ENCODE peak calls at places on chromosomes 6 and 20, in eight cellular contexts. One of them, this sample, is unnamed.

GRCh38 chr6:6834356-6835342 is 246.1 kb downstream of the LY86 start:
- DNase-seq in IMR-90: no peak
- DNase-seq in GM23248: no peak
- DNase-seq in effector memory CD4-positive, alpha-beta T cell: no peak
- DNase-seq in HCT116: no peak
- DNase-seq in fibroblast of lung: peak; percentile 20
- DNase-seq in left ventricle myocardium inferior: no peak
- DNase-seq in breast epithelium: no peak
- DNase-seq in this sample: no peak

GRCh38 chr6:15510536-15511247 is 152.1 kb downstream of the DTNBP1 start:
- DNase-seq in IMR-90: no peak
- DNase-seq in GM23248: no peak
- DNase-seq in effector memory CD4-positive, alpha-beta T cell: no peak
- DNase-seq in HCT116: no peak
- DNase-seq in fibroblast of lung: no peak
- DNase-seq in left ventricle myocardium inferior: no peak
- DNase-seq in breast epithelium: no peak
- DNase-seq in this sample: no peak

GRCh38 chr20:7496394-7497111 is 443.7 kb downstream of the HAO1 start:
- DNase-seq in IMR-90: no peak
- DNase-seq in GM23248: peak; percentile 20
- DNase-seq in effector memory CD4-positive, alpha-beta T cell: no peak
- DNase-seq in HCT116: no peak
- DNase-seq in fibroblast of lung: peak; percentile 86
- DNase-seq in left ventricle myocardium inferior: no peak
- DNase-seq in breast epithelium: no peak
- DNase-seq in this sample: no peak

GRCh38 chr6:133062077-133062476 is 179.1 kb upstream of the EYA4 start:
- DNase-seq in IMR-90: peak; percentile 100
- DNase-seq in GM23248: peak; percentile 93
- DNase-seq in effector memory CD4-positive, alpha-beta T cell: no peak
- DNase-seq in HCT116: no peak
- DNase-seq in fibroblast of lung: peak; percentile 91
- DNase-seq in left ventricle myocardium inferior: no peak
- DNase-seq in breast epithelium: no peak
- DNase-seq in this sample: peak; percentile 93

GRCh38 chr20:10218536-10219451 is at the start of gene SNAP25:
- DNase-seq in IMR-90: peak; percentile 90
- DNase-seq in GM23248: peak; percentile 65
- DNase-seq in effector memory CD4-positive, alpha-beta T cell: peak; percentile 20
- DNase-seq in HCT116: peak; percentile 54
- DNase-seq in fibroblast of lung: peak; percentile 90
- DNase-seq in left ventricle myocardium inferior: no peak
- DNase-seq in breast epithelium: peak; percentile 63
- DNase-seq in this sample: peak; percentile 81

GRCh38 chr6:156857573-156857972 is 80.4 kb downstream of the ARID1B start:
- DNase-seq in IMR-90: peak; percentile 64
- DNase-seq in GM23248: peak; percentile 76
- DNase-seq in effector memory CD4-positive, alpha-beta T cell: no peak
- DNase-seq in HCT116: no peak
- DNase-seq in fibroblast of lung: peak; percentile 55
- DNase-seq in left ventricle myocardium inferior: no peak
- DNase-seq in breast epithelium: no peak
- DNase-seq in this sample: no peak

GRCh38 chr6:157233686-157234085 is 89.6 kb downstream of the TMEM242 start:
- DNase-seq in IMR-90: no peak
- DNase-seq in GM23248: no peak
- DNase-seq in effector memory CD4-positive, alpha-beta T cell: no peak
- DNase-seq in HCT116: no peak
- DNase-seq in fibroblast of lung: no peak
- DNase-seq in left ventricle myocardium inferior: no peak
- DNase-seq in breast epithelium: no peak
- DNase-seq in this sample: no peak

GRCh38 chr6:29763491-29764289 is 40.5 kb downstream of the HLA-F start:
- DNase-seq in IMR-90: peak; percentile 68
- DNase-seq in GM23248: peak; percentile 93
- DNase-seq in effector memory CD4-positive, alpha-beta T cell: no peak
- DNase-seq in HCT116: no peak
- DNase-seq in fibroblast of lung: peak; percentile 76
- DNase-seq in left ventricle myocardium inferior: no peak
- DNase-seq in breast epithelium: no peak
- DNase-seq in this sample: no peak

GRCh38 chr6:105711216-105711615 is 308.3 kb upstream of the PREP start:
- DNase-seq in IMR-90: peak; percentile 40
- DNase-seq in GM23248: peak; percentile 53
- DNase-seq in effector memory CD4-positive, alpha-beta T cell: no peak
- DNase-seq in HCT116: no peak
- DNase-seq in fibroblast of lung: peak; percentile 25
- DNase-seq in left ventricle myocardium inferior: no peak
- DNase-seq in breast epithelium: no peak
- DNase-seq in this sample: no peak

GRCh38 chr20:51021067-51022025 is 1.6 kb downstream of the KCNG1 start:
- DNase-seq in IMR-90: peak; percentile 61
- DNase-seq in GM23248: no peak
- DNase-seq in effector memory CD4-positive, alpha-beta T cell: no peak
- DNase-seq in HCT116: no peak
- DNase-seq in fibroblast of lung: peak; percentile 59
- DNase-seq in left ventricle myocardium inferior: no peak
- DNase-seq in breast epithelium: no peak
- DNase-seq in this sample: no peak

GRCh38 chr6:125953502-125953875 is 3.1 kb upstream of the HINT3 start:
- DNase-seq in IMR-90: no peak
- DNase-seq in GM23248: no peak
- DNase-seq in effector memory CD4-positive, alpha-beta T cell: no peak
- DNase-seq in HCT116: no peak
- DNase-seq in fibroblast of lung: no peak
- DNase-seq in left ventricle myocardium inferior: no peak
- DNase-seq in breast epithelium: no peak
- DNase-seq in this sample: no peak

GRCh38 chr6:14277405-14277930 is 159.9 kb downstream of the CD83 start:
- DNase-seq in IMR-90: no peak
- DNase-seq in GM23248: no peak
- DNase-seq in effector memory CD4-positive, alpha-beta T cell: no peak
- DNase-seq in HCT116: no peak
- DNase-seq in fibroblast of lung: no peak
- DNase-seq in left ventricle myocardium inferior: no peak
- DNase-seq in breast epithelium: no peak
- DNase-seq in this sample: no peak

GRCh38 chr6:111626446-111626845 is 20.8 kb upstream of the TRAF3IP2 start:
- DNase-seq in IMR-90: no peak
- DNase-seq in GM23248: peak; percentile 40
- DNase-seq in effector memory CD4-positive, alpha-beta T cell: no peak
- DNase-seq in HCT116: no peak
- DNase-seq in fibroblast of lung: no peak
- DNase-seq in left ventricle myocardium inferior: no peak
- DNase-seq in breast epithelium: no peak
- DNase-seq in this sample: no peak

GRCh38 chr20:4193053-4193452 is 177.7 kb upstream of the RNF24 start:
- DNase-seq in IMR-90: no peak
- DNase-seq in GM23248: no peak
- DNase-seq in effector memory CD4-positive, alpha-beta T cell: no peak
- DNase-seq in HCT116: no peak
- DNase-seq in fibroblast of lung: no peak
- DNase-seq in left ventricle myocardium inferior: no peak
- DNase-seq in breast epithelium: no peak
- DNase-seq in this sample: no peak

GRCh38 chr20:38325167-38325566 is 21.1 kb upstream of the LBP start:
- DNase-seq in IMR-90: no peak
- DNase-seq in GM23248: no peak
- DNase-seq in effector memory CD4-positive, alpha-beta T cell: no peak
- DNase-seq in HCT116: no peak
- DNase-seq in fibroblast of lung: no peak
- DNase-seq in left ventricle myocardium inferior: no peak
- DNase-seq in breast epithelium: no peak
- DNase-seq in this sample: no peak

GRCh38 chr20:13286600-13286999 is 65.5 kb downstream of the ISM1 start:
- DNase-seq in IMR-90: no peak
- DNase-seq in GM23248: no peak
- DNase-seq in effector memory CD4-positive, alpha-beta T cell: no peak
- DNase-seq in HCT116: no peak
- DNase-seq in fibroblast of lung: no peak
- DNase-seq in left ventricle myocardium inferior: no peak
- DNase-seq in breast epithelium: peak; percentile 84
- DNase-seq in this sample: no peak

GRCh38 chr20:8020314-8021079 is 936 bp upstream of the TMX4 start:
- DNase-seq in IMR-90: no peak
- DNase-seq in GM23248: no peak
- DNase-seq in effector memory CD4-positive, alpha-beta T cell: peak; percentile 9
- DNase-seq in HCT116: no peak
- DNase-seq in fibroblast of lung: peak; percentile 23
- DNase-seq in left ventricle myocardium inferior: no peak
- DNase-seq in breast epithelium: no peak
- DNase-seq in this sample: no peak

GRCh38 chr20:49291200-49291599 is 13.3 kb upstream of the ZNFX1 start:
- DNase-seq in IMR-90: no peak
- DNase-seq in GM23248: no peak
- DNase-seq in effector memory CD4-positive, alpha-beta T cell: no peak
- DNase-seq in HCT116: no peak
- DNase-seq in fibroblast of lung: no peak
- DNase-seq in left ventricle myocardium inferior: no peak
- DNase-seq in breast epithelium: no peak
- DNase-seq in this sample: no peak
- H3K27ac ChIP-seq in IMR-90: no peak overlapping the region
- H3K27ac ChIP-seq in GM23248: no peak overlapping the region
- H3K27ac ChIP-seq in effector memory CD4-positive, alpha-beta T cell: no peak overlapping the region
- H3K27ac ChIP-seq in HCT116: peak overlapping the region; percentile 21
- H3K27ac ChIP-seq in fibroblast of lung: no peak overlapping the region
- H3K27ac ChIP-seq in left ventricle myocardium inferior: no peak overlapping the region
- H3K27ac ChIP-seq in breast epithelium: no peak overlapping the region
- H3K27ac ChIP-seq in this sample: peak overlapping the region; percentile 31

GRCh38 chr20:19978511-19979210 is 38.5 kb upstream of the NAA20 start:
- DNase-seq in IMR-90: no peak
- DNase-seq in GM23248: no peak
- DNase-seq in effector memory CD4-positive, alpha-beta T cell: no peak
- DNase-seq in HCT116: no peak
- DNase-seq in fibroblast of lung: no peak
- DNase-seq in left ventricle myocardium inferior: peak; percentile 62
- DNase-seq in breast epithelium: no peak
- DNase-seq in this sample: no peak

GRCh38 chr20:19977373-19977770 is 39.8 kb upstream of the NAA20 start:
- DNase-seq in IMR-90: no peak
- DNase-seq in GM23248: peak; percentile 66
- DNase-seq in effector memory CD4-positive, alpha-beta T cell: no peak
- DNase-seq in HCT116: no peak
- DNase-seq in fibroblast of lung: peak; percentile 77
- DNase-seq in left ventricle myocardium inferior: no peak
- DNase-seq in breast epithelium: no peak
- DNase-seq in this sample: no peak

GRCh38 chr20:19975901-19976300 is 41.3 kb upstream of the NAA20 start:
- DNase-seq in IMR-90: no peak
- DNase-seq in GM23248: peak; percentile 58
- DNase-seq in effector memory CD4-positive, alpha-beta T cell: no peak
- DNase-seq in HCT116: no peak
- DNase-seq in fibroblast of lung: peak; percentile 45
- DNase-seq in left ventricle myocardium inferior: no peak
- DNase-seq in breast epithelium: no peak
- DNase-seq in this sample: no peak

GRCh38 chr20:19975436-19975799 is 41.7 kb upstream of the NAA20 start:
- DNase-seq in IMR-90: peak; percentile 54
- DNase-seq in GM23248: peak; percentile 66
- DNase-seq in effector memory CD4-positive, alpha-beta T cell: no peak
- DNase-seq in HCT116: no peak
- DNase-seq in fibroblast of lung: peak; percentile 71
- DNase-seq in left ventricle myocardium inferior: peak; percentile 29
- DNase-seq in breast epithelium: no peak
- DNase-seq in this sample: no peak

DNA sequence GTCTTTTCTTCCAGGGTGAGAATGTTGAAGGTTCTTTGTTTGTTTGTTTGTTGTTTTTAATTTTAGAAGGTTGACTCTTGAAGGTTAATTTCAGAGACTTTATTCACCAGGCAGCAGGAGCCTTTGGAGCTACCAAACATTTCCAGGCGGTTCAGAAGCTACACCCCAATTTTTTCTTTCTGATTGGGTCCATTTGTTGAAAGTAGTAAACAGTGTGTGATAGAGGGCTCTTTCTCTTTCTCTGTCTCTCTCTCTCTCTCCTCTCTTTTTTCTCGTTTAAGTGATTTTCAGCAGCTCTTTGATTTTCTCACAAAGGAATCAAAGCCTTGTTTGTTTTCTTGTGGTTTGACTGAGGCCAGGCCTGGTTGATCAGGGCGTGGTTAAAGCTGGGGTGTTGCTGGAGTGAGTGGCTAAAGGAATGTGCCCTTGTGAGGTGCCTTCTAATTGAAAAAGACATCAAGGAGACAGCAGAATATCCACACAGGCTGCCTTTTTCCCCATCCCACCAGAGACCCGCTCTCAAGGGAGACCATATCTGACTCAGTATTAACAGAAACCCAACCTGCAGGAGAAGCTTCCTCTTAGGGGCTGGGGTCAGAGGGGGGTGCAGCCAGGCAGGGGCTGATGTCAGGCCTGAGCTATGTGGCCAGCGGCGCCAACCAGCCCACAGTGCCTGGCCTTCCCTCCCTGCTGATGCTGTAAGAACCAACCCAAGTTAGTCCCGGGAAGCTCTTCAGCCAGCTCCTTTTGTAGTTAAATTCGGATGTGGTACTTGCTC is 40.4 kb upstream of the NAA20 start:
- DNase-seq in IMR-90: peak; percentile 83
- DNase-seq in GM23248: peak; percentile 91
- DNase-seq in effector memory CD4-positive, alpha-beta T cell: no peak
- DNase-seq in HCT116: peak; percentile 63
- DNase-seq in fibroblast of lung: peak; percentile 94
- DNase-seq in left ventricle myocardium inferior: peak; percentile 70
- DNase-seq in breast epithelium: no peak
- DNase-seq in this sample: no peak
- H3K4me3 ChIP-seq in IMR-90: peak overlapping the region; percentile 71
- H3K4me3 ChIP-seq in GM23248: peak overlapping the region; percentile 95
- H3K4me3 ChIP-seq in effector memory CD4-positive, alpha-beta T cell: no peak overlapping the region
- H3K4me3 ChIP-seq in HCT116: no peak overlapping the region
- H3K4me3 ChIP-seq in fibroblast of lung: peak overlapping the region; percentile 82
- H3K4me3 ChIP-seq in left ventricle myocardium inferior: peak overlapping the region; percentile 75
- H3K4me3 ChIP-seq in breast epithelium: peak overlapping the region; percentile 74
- H3K4me3 ChIP-seq in this sample: peak overlapping the region; percentile 99

DNA sequence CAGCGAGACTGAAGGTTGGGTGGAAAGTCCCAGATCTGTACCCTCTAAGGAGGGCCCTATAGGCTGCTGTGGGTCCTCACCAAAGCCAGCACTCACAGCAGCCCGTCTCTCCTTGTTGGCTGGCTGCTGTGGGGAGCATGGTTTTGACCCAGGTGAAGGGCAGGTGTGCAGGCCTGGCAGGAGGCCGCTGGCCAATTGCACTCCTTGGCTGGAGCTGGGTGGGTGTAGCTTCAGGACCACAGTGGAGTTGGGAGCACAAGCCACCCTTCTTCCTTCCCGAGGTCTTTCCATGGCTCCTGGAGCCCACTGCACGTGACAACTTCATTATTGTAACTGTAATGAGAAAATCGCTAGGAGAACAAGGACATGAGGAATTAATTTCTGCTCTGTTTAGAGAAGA is 287.7 kb upstream of the FOXQ1 start:
- DNase-seq in IMR-90: no peak
- DNase-seq in GM23248: no peak
- DNase-seq in effector memory CD4-positive, alpha-beta T cell: no peak
- DNase-seq in HCT116: no peak
- DNase-seq in fibroblast of lung: no peak
- DNase-seq in left ventricle myocardium inferior: no peak
- DNase-seq in breast epithelium: no peak
- DNase-seq in this sample: no peak
- H3K27me3 ChIP-seq in IMR-90: peaks cover 3% of the 10 kb centered on the region
- H3K27me3 ChIP-seq in GM23248: peaks cover 8% of the 10 kb centered on the region
- H3K27me3 ChIP-seq in effector memory CD4-positive, alpha-beta T cell: no peaks in the 10 kb centered on the region
- H3K27me3 ChIP-seq in HCT116: no peaks in the 10 kb centered on the region
- H3K27me3 ChIP-seq in fibroblast of lung: no peaks in the 10 kb centered on the region
- H3K27me3 ChIP-seq in left ventricle myocardium inferior: peaks cover 58% of the 10 kb centered on the region
- H3K27me3 ChIP-seq in breast epithelium: peaks cover 5% of the 10 kb centered on the region
- H3K27me3 ChIP-seq in this sample: no peaks in the 10 kb centered on the region

GRCh38 chr6:33278392-33278741 is 1.4 kb downstream of the B3GALT4 start:
- DNase-seq in IMR-90: no peak
- DNase-seq in GM23248: peak; percentile 40
- DNase-seq in effector memory CD4-positive, alpha-beta T cell: no peak
- DNase-seq in HCT116: no peak
- DNase-seq in fibroblast of lung: no peak
- DNase-seq in left ventricle myocardium inferior: no peak
- DNase-seq in breast epithelium: no peak
- DNase-seq in this sample: no peak
- H3K27ac ChIP-seq in IMR-90: no peak overlapping the region
- H3K27ac ChIP-seq in GM23248: no peak overlapping the region
- H3K27ac ChIP-seq in effector memory CD4-positive, alpha-beta T cell: peak overlapping the region; percentile 85
- H3K27ac ChIP-seq in HCT116: peak overlapping the region; percentile 82
- H3K27ac ChIP-seq in fibroblast of lung: no peak overlapping the region
- H3K27ac ChIP-seq in left ventricle myocardium inferior: peak overlapping the region; percentile 97
- H3K27ac ChIP-seq in breast epithelium: peak overlapping the region; percentile 86
- H3K27ac ChIP-seq in this sample: no peak overlapping the region